ENCODE peak calls at places on chromosomes 7 and 10, in five cellular contexts. F, T, W, C and B are unnamed samples. For H3K4me1, the result is how much of the 10 kb centered on the place peaks cover.

GRCh38 chr10:93461124-93461806 is 20.9 kb downstream of the MYOF start:
- DNase-seq in F (no peak), T (no peak), W (no peak), C (no peak), B (no peak)

GRCh38 chr7:116083791-116084190 is 53.2 kb upstream of the TFEC start:
- DNase-seq in F (no peak), T (no peak), W (no peak), C (peak), B (no peak)

GRCh38 chr10:110273474-110273873 is 31.2 kb downstream of the SMNDC1 start:
- DNase-seq in F (no peak), T (peak), W (no peak), C (no peak), B (peak)

GRCh38 chr7:7732566-7733290 is 14.3 kb upstream of the RPA3 start:
- DNase-seq in F (no peak), T (no peak), W (no peak), C (peak), B (no peak)

GRCh38 chr7:135976312-135977019 is 693 bp downstream of the MTPN start:
- DNase-seq in F (peak), T (peak), W (no peak), C (no peak), B (peak)

GRCh38 chr10:16787361-16787791 is 29.8 kb downstream of the RSU1 start:
- DNase-seq in F (no peak), T (peak), W (peak), C (no peak), B (no peak)

GRCh38 chr10:93813507-93814465 is 56.0 kb downstream of the LGI1 start:
- DNase-seq in F (peak), T (peak), W (no peak), C (no peak), B (peak)

GRCh38 chr7:33050425-33051318 is 11.9 kb downstream of the NT5C3A start:
- DNase-seq in F (peak), T (no peak), W (no peak), C (no peak), B (peak)

DNA sequence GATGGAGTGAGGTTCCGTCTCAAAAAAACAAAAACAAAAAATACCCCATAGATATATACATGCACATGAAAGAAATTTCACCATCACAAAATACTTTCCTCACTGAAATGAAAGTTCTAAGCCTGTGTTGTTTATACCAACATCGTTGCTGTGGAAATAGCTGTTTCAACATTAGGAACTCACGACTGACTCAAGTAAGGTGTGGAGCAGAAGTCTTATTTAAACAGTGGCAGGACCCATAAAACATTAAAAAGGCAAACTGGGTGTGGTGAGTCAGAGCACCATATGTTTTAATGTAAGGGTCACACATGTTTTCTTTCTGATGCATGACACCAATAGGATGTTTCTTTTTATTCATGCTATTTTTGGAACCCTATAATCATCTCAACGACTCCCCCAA is 48.3 kb downstream of the BAIAP2L1 start:
- DNase-seq in F (peak), T (no peak), W (no peak), C (no peak), B (no peak)
- H3K4me1 ChIP-seq in F (under half), T (under half), W (under half), C (under half), B (under half)

DNA sequence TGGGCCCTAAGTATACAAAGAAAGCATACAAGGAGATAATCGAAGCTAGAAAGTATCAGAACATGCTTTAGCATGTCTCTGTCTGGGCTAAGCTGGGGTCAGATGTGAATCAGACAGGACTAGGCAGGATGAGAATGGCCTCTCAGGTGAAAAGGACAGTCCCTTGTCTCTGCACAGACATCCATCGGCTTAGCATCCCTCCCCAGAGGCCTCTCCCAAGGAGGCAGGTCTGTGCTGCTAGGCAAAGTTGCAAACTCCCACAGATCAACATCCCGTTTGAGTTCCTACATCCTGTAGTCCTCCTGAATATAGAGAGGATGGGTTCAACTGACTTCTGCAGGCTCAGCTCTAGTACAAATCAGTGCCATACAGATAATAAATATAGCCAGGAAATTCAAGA is 24.5 kb downstream of the CHST15 start:
- DNase-seq in F (no peak), T (no peak), W (no peak), C (no peak), B (no peak)
- H3K4me1 ChIP-seq in F (under half), T (under half), W (under half), C (under half), B (under half)

DNA sequence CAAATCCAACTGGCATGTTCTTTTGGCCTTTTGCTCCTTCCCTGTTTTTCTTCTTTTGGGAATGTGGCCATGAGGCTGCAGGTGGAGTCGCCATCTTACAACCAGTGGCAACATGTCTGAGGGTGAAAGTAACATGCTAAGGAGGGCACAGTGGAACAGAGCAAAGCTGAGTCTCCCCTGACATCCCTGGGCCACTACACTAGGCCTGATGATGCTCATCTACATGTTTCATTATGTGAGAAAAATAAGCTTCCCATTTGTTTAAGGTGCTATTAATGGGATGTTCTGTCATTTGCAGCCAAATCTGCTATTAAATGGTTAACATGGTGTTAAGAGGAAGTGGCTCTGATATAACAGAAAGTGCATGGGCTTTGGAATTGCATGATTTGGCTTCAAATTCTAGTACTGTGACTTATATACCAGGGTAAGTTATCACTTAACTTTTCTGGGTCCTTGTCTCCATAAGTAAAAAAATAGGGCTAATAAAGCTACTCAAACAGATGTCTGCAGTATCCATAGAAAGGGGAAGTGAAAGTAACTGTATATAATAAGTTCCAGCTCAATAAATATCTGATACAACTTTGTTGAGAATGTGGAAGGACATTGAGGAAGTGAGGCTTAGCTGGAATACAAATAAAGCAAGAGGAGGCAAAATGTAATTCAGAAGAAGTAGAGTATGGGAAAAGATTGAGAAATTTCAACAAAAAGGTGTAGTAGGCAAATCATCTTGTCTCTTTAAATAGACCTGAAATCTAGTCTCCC is 158.9 kb downstream of the RTKN2 start:
- DNase-seq in F (no peak), T (no peak), W (no peak), C (no peak), B (no peak)
- H3K4me1 ChIP-seq in F (under half), T (under half), W (under half), C (under half), B (under half)

GRCh38 chr10:79158402-79159097 is 89.8 kb downstream of the ZMIZ1 start:
- DNase-seq in F (no peak), T (no peak), W (no peak), C (no peak), B (no peak)

GRCh38 chr10:79161557-79161956 is 92.8 kb downstream of the ZMIZ1 start:
- DNase-seq in F (no peak), T (no peak), W (no peak), C (no peak), B (no peak)

GRCh38 chr10:79160191-79160590 is 91.4 kb downstream of the ZMIZ1 start:
- DNase-seq in F (no peak), T (no peak), W (no peak), C (no peak), B (no peak)

GRCh38 chr10:79159141-79159619 is 90.4 kb downstream of the ZMIZ1 start:
- DNase-seq in F (no peak), T (no peak), W (no peak), C (no peak), B (peak)

DNA sequence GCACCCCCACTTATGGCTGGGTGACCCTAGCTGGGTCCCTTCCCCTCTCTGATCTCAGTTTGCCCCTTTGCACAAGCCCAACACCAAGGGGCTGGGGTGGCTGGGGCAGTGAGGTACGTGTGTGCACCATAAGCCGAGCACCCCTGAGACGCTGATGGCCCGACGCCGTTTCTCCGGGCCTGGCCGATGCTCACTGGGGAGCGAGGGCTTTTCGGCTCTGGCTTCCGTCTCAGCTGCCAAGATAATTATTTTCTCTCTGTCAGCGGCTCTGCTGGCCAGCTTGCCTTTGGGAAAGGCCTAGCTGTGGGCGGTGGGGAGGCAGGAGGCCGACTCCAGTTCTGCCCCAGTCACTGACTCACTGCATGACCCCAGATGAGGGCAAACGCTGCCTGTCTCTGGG is 91.0 kb downstream of the ZMIZ1 start:
- DNase-seq in F (no peak), T (no peak), W (no peak), C (no peak), B (peak)
- H3K4me1 ChIP-seq in F (under half), T (under half), W (under half), C (under half), B (half or more)